ENCODE peak calls at places on chromosomes 12 and 14, in seven cellular contexts. B is mammary epithelial cell, W is H1, G is neural progenitor cell, E is GM12878, N is fibroblast of lung, C is endodermal cell. F is an unnamed sample.
A peak's percentile ranks its signal among the peaks of the same experiment; 100 is the strongest.

GRCh38 chr12:92224685-92225331 is 79.2 kb upstream of the BTG1 start:
- DNase-seq in C (peak; percentile 58), W (no peak), B (peak; percentile 81), G (no peak), E (no peak), N (peak; percentile 65), F (peak; percentile 52)

GRCh38 chr12:55931780-55932545 is 1.0 kb downstream of the DGKA start:
- DNase-seq in B (no peak), C (peak; percentile 88), G (peak; percentile 78), E (no peak), N (peak; percentile 41), W (no peak), F (peak; percentile 84)

GRCh38 chr12:123062682-123063426 is 82.4 kb downstream of the ARL6IP4 start:
- DNase-seq in N (peak; percentile 76), C (no peak), W (no peak), E (no peak), B (peak; percentile 57), G (no peak), F (peak; percentile 76)

GRCh38 chr12:80195737-80196136 is 96.4 kb downstream of the OTOGL start:
- DNase-seq in B (no peak), N (no peak), C (no peak), W (no peak), E (no peak), G (no peak), F (no peak)

GRCh38 chr14:58677525-58677924 is 39.8 kb downstream of the DACT1 start:
- DNase-seq in E (no peak), B (no peak), G (no peak), C (no peak), W (no peak), N (no peak), F (no peak)

GRCh38 chr14:70692210-70692609 is 50.5 kb downstream of the TTC9 start:
- DNase-seq in N (no peak), G (no peak), W (no peak), B (no peak), E (no peak), C (no peak), F (no peak)

GRCh38 chr14:77026166-77026929 is 2.2 kb downstream of the IRF2BPL start:
- DNase-seq in G (peak; percentile 52), N (peak; percentile 50), W (no peak), E (no peak), B (peak; percentile 59), C (peak; percentile 76), F (peak; percentile 61)

GRCh38 chr12:40063424-40063823 is 42.5 kb downstream of the SLC2A13 start:
- DNase-seq in C (no peak), W (no peak), E (no peak), B (peak; percentile 25), N (no peak), G (no peak), F (no peak)

GRCh38 chr12:96177013-96177412 is 17.2 kb upstream of the ELK3 start:
- DNase-seq in C (no peak), N (peak; percentile 42), E (no peak), B (peak; percentile 96), W (no peak), G (no peak), F (no peak)

GRCh38 chr12:14275886-14276285 is 89.6 kb upstream of the ATF7IP start:
- DNase-seq in W (no peak), G (no peak), E (no peak), N (no peak), C (no peak), B (no peak), F (no peak)

GRCh38 chr12:89859513-89860220 is 151.0 kb upstream of the ATP2B1 start:
- DNase-seq in G (no peak), C (no peak), B (peak; percentile 17), N (no peak), E (no peak), W (no peak), F (no peak)

GRCh38 chr12:101299346-101299745 is 19.4 kb downstream of the UTP20 start:
- DNase-seq in G (no peak), W (no peak), E (no peak), N (peak; percentile 18), B (no peak), C (no peak), F (no peak)

GRCh38 chr12:13094349-13094748 is 9.1 kb downstream of the GSG1 start:
- DNase-seq in C (no peak), W (no peak), E (no peak), B (peak; percentile 54), N (peak; percentile 65), G (no peak), F (peak; percentile 73)

GRCh38 chr12:89988156-89988555 is 279.5 kb upstream of the ATP2B1 start:
- DNase-seq in N (peak; percentile 35), G (no peak), W (no peak), E (no peak), C (no peak), B (no peak), F (no peak)

GRCh38 chr12:96487214-96487613 is 2.2 kb upstream of the CFAP54 start:
- DNase-seq in G (no peak), C (no peak), B (peak; percentile 81), N (peak; percentile 75), W (no peak), E (no peak), F (peak; percentile 70)

GRCh38 chr14:29376251-29376650 is 551.4 kb downstream of the PRKD1 start:
- DNase-seq in G (no peak), E (no peak), W (no peak), N (no peak), B (no peak), C (no peak), F (no peak)

GRCh38 chr12:124509676-124510300 is 57.6 kb downstream of the NCOR2 start:
- DNase-seq in G (peak; percentile 58), B (peak; percentile 89), E (no peak), C (no peak), W (no peak), N (peak; percentile 41), F (peak; percentile 76)

GRCh38 chr12:106271575-106272505 is 24.0 kb upstream of the CKAP4 start:
- DNase-seq in G (no peak), C (peak; percentile 7), N (no peak), W (no peak), E (no peak), B (peak; percentile 34), F (no peak)

GRCh38 chr12:89183985-89184435 is 168.3 kb downstream of the DUSP6 start:
- DNase-seq in E (no peak), G (no peak), N (peak; percentile 96), B (peak; percentile 67), C (no peak), W (no peak), F (peak; percentile 89)

GRCh38 chr14:99568567-99569560 is 35.1 kb downstream of the CCDC85C start:
- DNase-seq in C (no peak), E (no peak), B (no peak), G (no peak), N (peak; percentile 73), W (no peak), F (peak; percentile 32)

GRCh38 chr12:44294649-44295048 is 458.8 kb downstream of the TMEM117 start:
- DNase-seq in G (no peak), B (no peak), W (no peak), E (no peak), C (no peak), N (no peak), F (no peak)

GRCh38 chr12:89682284-89682683 is 26.4 kb downstream of the ATP2B1 start:
- DNase-seq in N (no peak), E (no peak), W (no peak), C (no peak), B (no peak), G (no peak), F (no peak)

GRCh38 chr12:107057071-107057834 is 36.1 kb downstream of the CRY1 start:
- DNase-seq in N (peak; percentile 29), G (no peak), W (no peak), B (peak; percentile 14), C (no peak), E (no peak), F (peak; percentile 44)

GRCh38 chr14:97878727-97879126 is 1081.5 kb downstream of the VRK1 start:
- DNase-seq in N (no peak), E (no peak), B (no peak), W (no peak), C (no peak), G (no peak), F (peak; percentile 0)

GRCh38 chr14:38000340-38000739 is 207.4 kb upstream of the SSTR1 start:
- DNase-seq in C (no peak), W (no peak), B (no peak), G (no peak), N (no peak), E (no peak), F (no peak)

GRCh38 chr14:68696721-68697495 is 96.0 kb downstream of the ZFP36L1 start:
- DNase-seq in B (no peak), C (peak; percentile 23), N (no peak), E (no peak), G (no peak), W (no peak), F (no peak)

GRCh38 chr12:24901975-24902461 is 46.9 kb downstream of the BCAT1 start:
- DNase-seq in W (no peak), E (no peak), N (no peak), G (peak; percentile 89), C (peak; percentile 88), B (peak; percentile 14), F (no peak)
- H3K4me3 ChIP-seq in W (peak overlapping the region; percentile 71), E (peak overlapping the region; percentile 89), N (peak overlapping the region; percentile 72), G (peak overlapping the region; percentile 62), C (peak overlapping the region; percentile 82), B (peak overlapping the region; percentile 63), F (no peak overlapping the region)

GRCh38 chr14:80523518-80524117 is 312.3 kb upstream of the DIO2 start:
- DNase-seq in W (no peak), E (no peak), C (no peak), B (peak; percentile 8), N (no peak), G (no peak), F (no peak)
- H3K9ac ChIP-seq in W (no peak overlapping the region), E (no peak overlapping the region), C (no peak overlapping the region), B (no peak overlapping the region), N (no peak overlapping the region), G (no peak overlapping the region), F (no peak overlapping the region)

GRCh38 chr14:96203635-96204034 is 1.0 kb upstream of the BDKRB2 start:
- DNase-seq in N (no peak), G (no peak), E (no peak), C (no peak), B (peak; percentile 58), W (no peak), F (no peak)

GRCh38 chr14:96203116-96203515 is 1.5 kb upstream of the BDKRB2 start:
- DNase-seq in B (no peak), N (no peak), W (no peak), E (no peak), G (no peak), C (no peak), F (no peak)

GRCh38 chr14:96205994-96206392 is 1.4 kb downstream of the BDKRB2 start:
- DNase-seq in B (no peak), W (no peak), E (no peak), C (no peak), N (peak; percentile 30), G (no peak), F (no peak)

GRCh38 chr14:96205059-96205993 is 687 bp downstream of the BDKRB2 start:
- DNase-seq in E (no peak), B (peak; percentile 81), G (no peak), N (no peak), C (peak; percentile 69), W (no peak), F (no peak)

GRCh38 chr14:96204151-96205058 is at the start of gene BDKRB2:
- DNase-seq in E (no peak), W (peak; percentile 17), G (peak; percentile 88), C (peak; percentile 93), N (peak; percentile 91), B (peak; percentile 85), F (peak; percentile 96)
- H3K4me3 ChIP-seq in E (no peak within 1 kb of the TSS), W (peak within 1 kb of the TSS; percentile 53), G (peak within 1 kb of the TSS; percentile 46), C (peak within 1 kb of the TSS; percentile 82), N (peak within 1 kb of the TSS; percentile 81), B (peak within 1 kb of the TSS; percentile 65), F (peak within 1 kb of the TSS; percentile 84)

GRCh38 chr14:50362791-50363733 is 33.6 kb downstream of the CDKL1 start:
- DNase-seq in E (no peak), C (no peak), B (no peak), G (no peak), W (no peak), N (no peak), F (peak; percentile 17)
- H3K9ac ChIP-seq in E (peak overlapping the region; percentile 83), C (no peak overlapping the region), B (no peak overlapping the region), G (no peak overlapping the region), W (no peak overlapping the region), N (no peak overlapping the region), F (peak overlapping the region; percentile 44)